ENCODE peak calls at places on chromosomes 12 and 14, in ten cellular contexts. W, H, Q, A, B, R, X, Y, Z and C are unnamed samples.

GRCh38 chr12:103857164-103857563 is 16.1 kb upstream of the NT5DC3 start:
- DNase-seq in H (no peak), R (no peak), Y (no peak), Q (no peak), X (no peak), W (no peak), B (no peak), A (no peak), Z (no peak), C (no peak)

GRCh38 chr12:70576341-70577282 is 60.6 kb downstream of the PTPRB start:
- DNase-seq in X (peak), Q (peak), B (no peak), Z (peak), W (no peak), H (no peak), Y (no peak), A (peak), R (no peak), C (peak)

GRCh38 chr14:19800282-19801117 is 3.1 kb upstream of the OR4N2 start:
- DNase-seq in Z (no peak), Y (no peak), Q (no peak), H (peak), W (no peak), B (no peak), R (no peak), X (no peak), A (no peak), C (no peak)

GRCh38 chr12:228846-229200 is 14.9 kb upstream of the SLC6A12 start:
- DNase-seq in Y (no peak), A (no peak), B (no peak), Q (no peak), W (no peak), Z (no peak), H (no peak), R (no peak), X (no peak), C (no peak)

GRCh38 chr14:76201162-76201561 is 49.4 kb downstream of the GPATCH2L start:
- DNase-seq in A (peak), Q (peak), B (no peak), Y (no peak), Z (peak), W (no peak), H (no peak), R (no peak), X (no peak), C (no peak)

GRCh38 chr12:14554281-14555008 is 13.2 kb downstream of the PLBD1 start:
- DNase-seq in H (peak), Y (no peak), R (peak), Z (peak), X (no peak), A (peak), B (peak), Q (no peak), W (peak), C (peak)

GRCh38 chr14:79584679-79585078 is 626.6 kb downstream of the DIO2 start:
- DNase-seq in B (no peak), Q (peak), X (no peak), H (no peak), R (peak), Z (peak), A (peak), W (no peak), Y (no peak), C (no peak)

GRCh38 chr14:71701990-71702389 is 230.2 kb upstream of the RGS6 start:
- DNase-seq in W (no peak), X (no peak), Z (no peak), Y (no peak), R (no peak), Q (no peak), B (no peak), H (no peak), A (no peak), C (no peak)

GRCh38 chr12:1203735-1204019 is 212.7 kb downstream of the ERC1 start:
- DNase-seq in H (no peak), A (no peak), Q (peak), R (no peak), X (no peak), Z (no peak), W (no peak), B (no peak), Y (no peak), C (no peak)

GRCh38 chr12:129163861-129164260 is 310.6 kb downstream of the GLT1D1 start:
- DNase-seq in R (no peak), W (no peak), Z (no peak), A (no peak), Y (no peak), H (no peak), B (no peak), X (no peak), Q (no peak), C (no peak)

GRCh38 chr12:129162805-129163204 is 309.5 kb downstream of the GLT1D1 start:
- DNase-seq in W (no peak), A (no peak), Y (no peak), Q (no peak), R (no peak), X (no peak), H (no peak), B (no peak), Z (no peak), C (no peak)

GRCh38 chr12:129161511-129161910 is 308.2 kb downstream of the GLT1D1 start:
- DNase-seq in R (no peak), B (no peak), H (no peak), Z (no peak), Q (no peak), A (no peak), X (no peak), Y (no peak), W (no peak), C (no peak)

GRCh38 chr12:129160282-129160681 is 307.0 kb downstream of the GLT1D1 start:
- DNase-seq in W (no peak), Q (no peak), Y (no peak), X (no peak), H (no peak), A (no peak), R (no peak), Z (no peak), B (no peak), C (no peak)

GRCh38 chr12:129163461-129163860 is 310.2 kb downstream of the GLT1D1 start:
- DNase-seq in H (no peak), Q (no peak), X (no peak), Y (no peak), Z (no peak), W (no peak), A (no peak), R (no peak), B (no peak), C (no peak)
- H3K4me3 ChIP-seq in H (no peak), Q (no peak), X (no peak), Y (no peak), Z (no peak), W (no peak), A (no peak), R (no peak), B (no peak), C (no peak)

DNA sequence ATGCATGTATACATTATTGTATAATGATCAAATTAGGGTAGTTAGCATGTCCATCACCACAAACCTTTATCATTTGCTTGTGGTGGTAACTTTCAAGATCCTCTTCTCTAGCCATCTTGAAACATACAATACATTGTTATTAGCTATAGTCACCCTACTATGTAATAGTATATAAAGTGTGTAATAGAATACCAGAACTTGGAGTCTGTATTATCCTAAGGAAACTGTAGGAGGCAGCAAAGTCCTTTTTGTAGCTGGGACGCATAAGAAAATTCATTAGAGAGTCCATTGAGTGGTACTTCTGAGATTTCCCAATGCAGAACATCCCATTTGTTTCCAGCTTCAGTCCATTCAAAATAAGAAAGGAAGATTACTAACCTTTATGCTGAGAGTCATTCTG is 325.9 kb upstream of the LRFN5 start:
- DNase-seq in R (no peak), Z (peak), X (peak), H (no peak), Q (peak), A (peak), B (no peak), W (no peak), Y (no peak), C (peak)
- TF ChIP-seq CTCF in R (peak), Z (peak), X (peak), H (no peak), Q (peak), A (peak), B (peak), W (no peak), Y (peak), C (peak)

GRCh38 chr12:55719371-55719770 is 822 bp upstream of the RDH5 start:
- DNase-seq in X (no peak), A (no peak), W (no peak), B (no peak), H (peak), Y (no peak), Z (no peak), Q (no peak), R (no peak), C (no peak)

GRCh38 chr12:55720071-55720564 is at the start of gene RDH5:
- DNase-seq in R (no peak), A (peak), Z (peak), B (no peak), Y (no peak), X (no peak), W (peak), Q (peak), H (peak), C (no peak)

GRCh38 chr12:55718020-55718419 is 2.2 kb upstream of the RDH5 start:
- DNase-seq in R (no peak), A (peak), Y (no peak), Q (no peak), W (no peak), H (peak), Z (no peak), B (no peak), X (peak), C (no peak)

GRCh38 chr12:55717397-55718007 is 1.7 kb downstream of the BLOC1S1 start:
- DNase-seq in Q (peak), Y (no peak), R (no peak), Z (peak), W (no peak), A (no peak), X (no peak), B (no peak), H (no peak), C (no peak)

GRCh38 chr12:55718650-55719275 is 1.4 kb upstream of the RDH5 start:
- DNase-seq in X (no peak), Q (no peak), B (no peak), H (peak), Z (peak), Y (no peak), R (no peak), A (peak), W (no peak), C (no peak)
- H3K4me3 ChIP-seq in X (peak), Q (no peak), B (no peak), H (no peak), Z (no peak), Y (no peak), R (no peak), A (no peak), W (no peak), C (no peak)

GRCh38 chr14:22184157-22185025 is 404.6 kb downstream of the DAD1 start:
- DNase-seq in H (no peak), A (no peak), Y (no peak), W (no peak), R (no peak), B (no peak), X (no peak), Q (peak), Z (peak), C (no peak)

GRCh38 chr14:22188346-22188745 is 400.7 kb downstream of the DAD1 start:
- DNase-seq in X (no peak), Q (peak), H (no peak), B (no peak), W (no peak), Z (peak), A (no peak), R (no peak), Y (no peak), C (no peak)

GRCh38 chr14:22180045-22180444 is 409.0 kb downstream of the DAD1 start:
- DNase-seq in W (no peak), B (no peak), H (no peak), X (peak), R (no peak), Y (no peak), A (no peak), Q (no peak), Z (no peak), C (no peak)

GRCh38 chr14:22189873-22190272 is 399.2 kb downstream of the DAD1 start:
- DNase-seq in Y (no peak), H (no peak), Q (no peak), Z (no peak), R (no peak), A (no peak), W (no peak), X (no peak), B (no peak), C (no peak)

GRCh38 chr14:22185191-22185590 is 403.8 kb downstream of the DAD1 start:
- DNase-seq in W (no peak), Y (no peak), X (no peak), H (no peak), A (peak), Z (peak), R (no peak), Q (peak), B (no peak), C (no peak)
- TF ChIP-seq CTCF in W (no peak), Y (peak), X (peak), H (no peak), A (no peak), Z (no peak), R (no peak), Q (peak), B (no peak), C (no peak)

DNA sequence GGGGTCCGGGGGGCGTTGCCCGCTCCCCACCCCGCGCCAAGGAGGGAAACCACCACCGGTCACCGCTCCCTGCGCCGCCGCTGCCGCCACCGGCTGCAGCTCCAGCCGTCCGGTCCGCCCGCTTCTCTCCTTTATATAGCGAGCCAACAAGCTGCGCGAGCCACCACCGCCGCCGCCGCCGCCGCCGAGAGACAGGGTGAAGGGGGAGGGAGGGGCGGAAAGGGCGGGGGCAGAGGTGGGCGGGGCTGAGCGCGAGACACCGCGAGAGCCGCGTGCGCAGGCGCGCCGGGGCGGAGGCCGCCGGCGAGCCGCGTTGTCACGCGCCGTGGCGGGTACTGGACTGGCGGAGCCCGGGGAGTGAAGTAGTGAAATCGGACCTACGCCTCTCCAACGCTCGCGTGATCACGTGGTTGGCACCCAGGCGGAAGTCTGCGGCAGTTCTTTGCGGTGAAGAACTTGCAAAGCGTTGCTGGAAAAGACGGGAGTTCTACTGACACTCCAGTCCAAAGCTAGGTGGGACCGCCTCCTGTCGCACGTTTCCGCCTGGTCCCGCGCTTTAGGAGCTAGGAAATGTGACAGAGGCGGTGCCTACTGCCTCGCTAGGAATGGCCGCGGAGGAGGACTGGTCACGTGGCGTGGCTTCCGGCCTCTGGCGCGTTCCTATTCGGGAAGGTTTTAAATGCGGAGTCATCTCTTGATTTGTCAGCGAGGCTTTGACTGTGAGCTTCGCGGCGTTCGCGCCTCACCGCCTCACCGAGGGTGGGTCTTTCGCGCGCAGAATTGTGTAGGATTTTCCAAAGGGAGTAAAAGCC is at the start of gene GTF2A1:
- DNase-seq in X (peak), R (peak), Y (peak), Q (peak), A (peak), B (peak), Z (peak), W (peak), H (peak), C (peak)
- H3K4me3 ChIP-seq in X (peak), R (peak), Y (peak), Q (peak), A (peak), B (peak), Z (peak), W (peak), H (peak), C (peak)

DNA sequence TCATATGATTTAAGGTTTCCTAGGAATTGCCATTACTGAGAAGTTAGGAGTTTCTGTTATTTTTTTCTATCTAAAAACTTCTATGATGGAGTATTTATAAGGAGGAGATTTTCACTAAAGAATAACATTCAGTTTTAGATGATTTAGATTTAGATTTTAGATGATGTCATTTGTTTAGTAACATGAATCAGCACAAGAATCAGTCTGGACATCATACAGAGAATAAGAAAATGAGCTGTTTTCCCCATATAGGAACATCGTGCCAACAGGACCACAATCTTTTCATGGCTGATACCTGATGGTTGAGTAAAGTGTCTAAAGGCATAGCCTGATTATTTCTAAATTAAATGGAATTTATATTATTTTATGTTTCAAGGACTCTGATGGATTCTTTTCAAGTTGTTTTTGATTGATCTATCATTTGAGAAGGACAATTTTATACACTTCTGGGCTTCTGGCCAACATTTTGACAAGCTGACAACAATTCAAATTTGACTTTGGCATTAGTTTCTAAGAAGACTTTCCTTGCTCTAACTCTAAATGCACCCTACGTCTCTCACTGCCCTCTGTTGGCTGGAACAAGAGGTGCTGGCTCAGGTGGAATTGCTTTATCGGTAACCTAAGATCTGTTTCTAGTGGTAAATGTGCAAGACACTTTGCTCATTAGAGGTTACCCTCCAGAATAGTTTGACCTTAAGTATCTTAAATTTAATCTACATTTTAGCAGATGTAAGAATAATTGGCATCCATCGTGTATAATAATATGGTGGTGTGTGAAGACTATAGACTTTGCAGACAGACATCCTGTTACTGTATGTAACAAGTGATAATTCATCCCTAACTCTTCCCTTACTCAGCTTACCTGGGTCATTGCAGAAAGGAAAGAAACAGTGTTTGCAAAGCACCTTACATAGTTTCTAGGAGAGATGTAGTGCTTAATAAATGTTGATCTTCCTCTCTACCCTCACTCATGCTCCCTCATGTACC is 42.8 kb upstream of the CPSF6 start:
- DNase-seq in Q (no peak), X (no peak), Y (no peak), B (no peak), W (no peak), R (no peak), Z (peak), H (no peak), A (no peak), C (peak)
- TF ChIP-seq CTCF in Q (peak), X (no peak), Y (peak), B (peak), W (peak), R (no peak), Z (peak), H (no peak), A (peak), C (peak)

GRCh38 chr14:92922155-92922735 is 705 bp upstream of the CHGA start:
- DNase-seq in B (no peak), A (no peak), Z (no peak), R (no peak), Q (no peak), W (no peak), H (no peak), X (no peak), Y (no peak), C (no peak)
- H3K4me3 ChIP-seq in B (no peak), A (no peak), Z (no peak), R (no peak), Q (no peak), W (no peak), H (no peak), X (peak), Y (peak), C (no peak)

DNA sequence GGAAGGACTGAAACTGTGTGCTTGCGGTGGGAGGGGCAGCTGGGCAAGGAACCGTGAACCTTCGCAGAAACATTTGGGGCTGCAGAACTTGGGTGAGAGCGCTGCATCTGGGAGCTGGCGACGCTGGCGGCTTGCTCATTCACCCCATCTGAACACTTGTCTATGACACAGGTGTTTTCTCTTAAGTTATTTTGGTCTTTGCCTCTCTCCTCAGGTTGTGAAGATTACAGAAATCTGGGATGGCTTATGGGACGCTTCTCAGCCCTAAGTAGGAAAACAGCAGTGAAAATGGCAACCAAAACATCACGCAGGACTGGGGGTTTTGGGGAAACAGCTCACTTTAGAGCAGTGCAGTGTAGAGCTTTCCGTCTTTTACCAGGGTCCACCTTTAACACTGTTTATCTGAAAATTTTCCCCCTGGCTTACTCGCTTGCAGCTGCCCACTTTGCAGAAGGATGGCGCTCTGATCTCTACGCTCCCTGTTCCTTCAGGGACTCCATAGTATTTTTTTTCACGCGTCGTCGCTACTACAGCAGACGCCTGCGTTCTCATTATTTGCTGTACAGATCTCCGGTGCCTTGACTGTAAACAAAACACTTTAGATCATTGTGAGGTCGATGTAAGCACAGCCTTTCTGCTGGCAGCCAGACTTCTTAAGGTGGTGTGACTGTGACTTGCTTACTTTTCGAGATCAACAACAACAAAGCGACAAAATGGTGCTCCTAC is 2.7 kb upstream of the CDKN1B start:
- DNase-seq in Q (peak), B (peak), A (no peak), Y (no peak), W (peak), R (peak), X (peak), H (peak), Z (no peak), C (no peak)
- TF ChIP-seq CTCF in Q (peak), B (peak), A (peak), Y (peak), W (peak), R (peak), X (peak), H (no peak), Z (peak), C (no peak)

GRCh38 chr12:124684496-124684895 is 117.1 kb upstream of the NCOR2 start:
- DNase-seq in R (peak), W (no peak), H (no peak), Y (no peak), Q (no peak), A (no peak), Z (no peak), X (no peak), B (no peak), C (no peak)
- H3K4me3 ChIP-seq in R (no peak), W (no peak), H (no peak), Y (no peak), Q (peak), A (no peak), Z (no peak), X (no peak), B (peak), C (no peak)